ENCODE peak calls at places on chromosome 12, in ten cellular contexts. B, Q, C, L, G, O, W, V, D and H are unnamed samples.

GRCh38 chr12:54432815-54433164 is 13.7 kb upstream of the ITGA5 start:
- DNase-seq in B (no peak), Q (no peak), C (no peak), L (no peak), G (no peak), O (no peak), W (no peak), V (no peak), D (peak), H (no peak)

GRCh38 chr12:46916796-46917419 is 91.1 kb upstream of the SLC38A4 start:
- DNase-seq in B (no peak), Q (no peak), C (no peak), L (no peak), G (no peak), O (no peak), W (no peak), V (no peak), D (no peak), H (no peak)

GRCh38 chr12:69689638-69690037 is 9.5 kb downstream of the BEST3 start:
- DNase-seq in B (no peak), Q (no peak), C (no peak), L (no peak), G (no peak), O (no peak), W (no peak), V (no peak), D (no peak), H (no peak)

GRCh38 chr12:124745891-124746570 is 117.6 kb downstream of the SCARB1 start:
- DNase-seq in B (peak), Q (peak), C (no peak), L (peak), G (peak), O (peak), W (peak), V (peak), D (peak), H (peak)

GRCh38 chr12:7602287-7602686 is 63.4 kb downstream of the APOBEC1 start:
- DNase-seq in B (no peak), Q (no peak), C (no peak), L (no peak), G (no peak), O (peak), W (no peak), V (no peak), D (no peak), H (no peak)

GRCh38 chr12:4355843-4356327 is 23.6 kb downstream of the FGF23 start:
- DNase-seq in B (peak), Q (no peak), C (no peak), L (peak), G (no peak), O (peak), W (no peak), V (no peak), D (peak), H (peak)

GRCh38 chr12:120121766-120122293 is 5.3 kb upstream of the RAB35 start:
- DNase-seq in B (no peak), Q (no peak), C (no peak), L (no peak), G (no peak), O (no peak), W (no peak), V (no peak), D (no peak), H (no peak)

GRCh38 chr12:75842119-75842518 is 189.5 kb downstream of the PHLDA1 start:
- DNase-seq in B (no peak), Q (no peak), C (no peak), L (no peak), G (no peak), O (no peak), W (no peak), V (no peak), D (no peak), H (no peak)

GRCh38 chr12:104668274-104668718 is 211.5 kb downstream of the CHST11 start:
- DNase-seq in B (no peak), Q (no peak), C (no peak), L (peak), G (no peak), O (no peak), W (no peak), V (peak), D (peak), H (peak)

GRCh38 chr12:59678759-59679411 is 83.1 kb downstream of the SLC16A7 start:
- DNase-seq in B (no peak), Q (no peak), C (no peak), L (no peak), G (no peak), O (no peak), W (peak), V (no peak), D (peak), H (no peak)

GRCh38 chr12:99444859-99445316 is 202.7 kb upstream of the GARIN6 start:
- DNase-seq in B (no peak), Q (no peak), C (no peak), L (no peak), G (peak), O (no peak), W (no peak), V (no peak), D (no peak), H (no peak)

GRCh38 chr12:54421175-54421872 is 2.3 kb upstream of the ITGA5 start:
- DNase-seq in B (no peak), Q (peak), C (no peak), L (peak), G (no peak), O (no peak), W (no peak), V (peak), D (peak), H (no peak)

GRCh38 chr12:83365317-83365716 is 678.6 kb downstream of the TMTC2 start:
- DNase-seq in B (no peak), Q (no peak), C (no peak), L (no peak), G (no peak), O (no peak), W (no peak), V (no peak), D (no peak), H (peak)

GRCh38 chr12:84601483-84601882 is 311.1 kb downstream of the SLC6A15 start:
- DNase-seq in B (no peak), Q (no peak), C (no peak), L (no peak), G (no peak), O (no peak), W (no peak), V (no peak), D (no peak), H (no peak)

GRCh38 chr12:84814664-84815245 is 97.8 kb downstream of the SLC6A15 start:
- DNase-seq in B (no peak), Q (no peak), C (no peak), L (no peak), G (no peak), O (no peak), W (no peak), V (no peak), D (no peak), H (no peak)

GRCh38 chr12:130632582-130633174 is 83.4 kb downstream of the RIMBP2 start:
- DNase-seq in B (no peak), Q (no peak), C (no peak), L (peak), G (no peak), O (no peak), W (no peak), V (no peak), D (no peak), H (no peak)

GRCh38 chr12:95661360-95661759 is 110.1 kb upstream of the USP44 start:
- DNase-seq in B (no peak), Q (no peak), C (no peak), L (no peak), G (no peak), O (no peak), W (no peak), V (no peak), D (no peak), H (no peak)

GRCh38 chr12:64610092-64610659 is at the start of gene RASSF3:
- DNase-seq in B (peak), Q (no peak), C (peak), L (peak), G (peak), O (peak), W (peak), V (peak), D (peak), H (peak)

GRCh38 chr12:2853626-2854025 is 3.2 kb downstream of the TEX52 start:
- DNase-seq in B (peak), Q (peak), C (peak), L (peak), G (peak), O (peak), W (peak), V (peak), D (peak), H (peak)

GRCh38 chr12:8917031-8917430 is 2.7 kb downstream of the PHC1 start:
- DNase-seq in B (no peak), Q (no peak), C (no peak), L (no peak), G (no peak), O (no peak), W (no peak), V (no peak), D (no peak), H (no peak)

GRCh38 chr12:75735853-75736252 is 224.4 kb upstream of the KRR1 start:
- DNase-seq in B (no peak), Q (no peak), C (no peak), L (no peak), G (no peak), O (no peak), W (peak), V (no peak), D (no peak), H (peak)

GRCh38 chr12:64178122-64178521 is 44.0 kb downstream of the KICS2 start:
- DNase-seq in B (no peak), Q (no peak), C (no peak), L (no peak), G (no peak), O (no peak), W (no peak), V (no peak), D (no peak), H (no peak)

GRCh38 chr12:120220838-120221575 is 20.1 kb upstream of the RPLP0 start:
- DNase-seq in B (no peak), Q (no peak), C (no peak), L (no peak), G (no peak), O (no peak), W (no peak), V (no peak), D (no peak), H (no peak)

GRCh38 chr12:121465921-121466799 is 66.2 kb downstream of the RNF34 start:
- DNase-seq in B (peak), Q (no peak), C (no peak), L (peak), G (peak), O (no peak), W (peak), V (no peak), D (peak), H (no peak)

GRCh38 chr12:124544311-124544970 is 23.0 kb downstream of the NCOR2 start:
- DNase-seq in B (no peak), Q (no peak), C (no peak), L (no peak), G (no peak), O (no peak), W (no peak), V (no peak), D (no peak), H (no peak)

GRCh38 chr12:30840715-30841114 is 85.8 kb upstream of the TSPAN11 start:
- DNase-seq in B (no peak), Q (no peak), C (no peak), L (no peak), G (no peak), O (no peak), W (no peak), V (no peak), D (no peak), H (no peak)

GRCh38 chr12:85866929-85867776 is 6.9 kb upstream of the NTS start:
- DNase-seq in B (peak), Q (no peak), C (no peak), L (no peak), G (peak), O (peak), W (no peak), V (no peak), D (no peak), H (peak)

GRCh38 chr12:119770146-119770545 is 102.2 kb downstream of the PRKAB1 start:
- DNase-seq in B (no peak), Q (no peak), C (no peak), L (no peak), G (no peak), O (no peak), W (no peak), V (no peak), D (no peak), H (no peak)

GRCh38 chr12:53751336-53752191 is at the start of gene CISTR:
- DNase-seq in B (peak), Q (no peak), C (peak), L (peak), G (no peak), O (no peak), W (no peak), V (peak), D (no peak), H (peak)

GRCh38 chr12:130990034-130990433 is 36.3 kb downstream of the ADGRD1 start:
- DNase-seq in B (no peak), Q (no peak), C (no peak), L (no peak), G (no peak), O (no peak), W (no peak), V (no peak), D (no peak), H (no peak)

GRCh38 chr12:107761502-107761904 is 566 bp upstream of the PRDM4 start:
- DNase-seq in B (peak), Q (no peak), C (no peak), L (no peak), G (no peak), O (no peak), W (no peak), V (no peak), D (no peak), H (peak)

GRCh38 chr12:93085383-93086287 is 156.5 kb upstream of the EEA1 start:
- DNase-seq in B (no peak), Q (no peak), C (no peak), L (no peak), G (no peak), O (no peak), W (no peak), V (no peak), D (no peak), H (no peak)

DNA sequence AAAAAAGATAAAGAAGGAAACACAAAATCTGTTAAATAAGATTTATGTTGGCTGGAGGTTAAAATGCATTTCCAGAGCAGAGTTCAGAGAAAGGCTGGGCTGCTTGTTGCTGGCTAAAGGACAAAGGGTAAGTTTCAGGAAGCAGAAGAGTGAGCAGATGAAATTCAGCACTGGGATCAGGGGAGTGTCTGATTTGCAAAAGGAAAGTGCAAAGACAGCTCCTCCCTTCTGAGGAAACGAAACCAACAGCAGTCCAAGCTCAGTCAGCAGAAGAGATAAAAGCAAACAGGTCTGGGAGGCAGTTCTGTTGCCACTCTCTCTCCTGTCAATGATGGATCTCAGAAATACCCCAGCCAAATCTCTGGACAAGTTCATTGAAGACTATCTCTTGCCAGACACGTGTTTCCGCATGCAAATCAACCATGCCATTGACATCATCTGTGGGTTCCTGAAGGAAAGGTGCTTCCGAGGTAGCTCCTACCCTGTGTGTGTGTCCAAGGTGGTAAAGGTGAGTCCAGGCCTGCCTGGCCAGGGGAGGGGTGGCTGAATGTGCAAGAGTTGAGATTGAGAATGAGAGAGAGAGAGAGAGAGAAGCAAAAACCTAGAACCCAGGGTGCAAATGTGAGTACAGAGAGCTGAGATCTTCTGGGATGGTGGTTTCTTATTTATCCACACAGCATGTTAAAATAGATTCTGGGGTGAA is at the start of gene OAS1:
- DNase-seq in B (peak), Q (no peak), C (peak), L (peak), G (peak), O (no peak), W (peak), V (no peak), D (peak), H (peak)
- TF ChIP-seq POLR2A in B (no peak), Q (no peak), C (peak), L (peak), G (no peak), O (no peak), W (peak), V (no peak), D (no peak), H (peak)

DNA sequence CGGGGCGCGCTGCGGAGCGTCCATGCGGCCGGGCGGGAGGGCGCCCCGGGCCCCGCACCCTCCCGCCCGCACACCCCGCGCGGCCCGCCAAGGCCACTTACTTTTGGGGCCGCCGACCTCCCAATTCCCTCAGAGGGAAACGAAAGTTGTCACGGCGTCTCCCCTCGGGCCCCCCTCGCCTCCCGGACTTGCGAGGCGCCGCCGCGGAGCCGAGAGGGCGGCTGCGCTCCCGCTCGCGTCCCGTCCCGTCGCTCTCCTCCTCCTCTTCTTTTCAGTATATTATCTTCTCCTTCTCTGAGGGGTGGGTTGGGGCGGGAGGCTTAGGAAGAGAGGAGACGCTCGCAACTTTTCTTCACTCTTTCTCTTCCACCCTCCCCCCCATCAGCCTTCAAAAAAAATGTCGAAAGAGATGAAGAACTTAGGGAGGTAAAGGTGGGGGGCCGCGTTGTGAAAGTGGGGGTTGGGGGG is 613 bp downstream of the DUSP16 start:
- DNase-seq in B (peak), Q (no peak), C (peak), L (peak), G (no peak), O (no peak), W (peak), V (peak), D (peak), H (peak)
- TF ChIP-seq POLR2A in B (no peak), Q (no peak), C (no peak), L (no peak), G (no peak), O (no peak), W (no peak), V (no peak), D (no peak), H (no peak)

GRCh38 chr12:56311003-56311402 is 4.8 kb downstream of the CNPY2 start:
- DNase-seq in B (no peak), Q (no peak), C (no peak), L (no peak), G (no peak), O (no peak), W (no peak), V (no peak), D (no peak), H (no peak)

GRCh38 chr12:56317675-56318074 is 1.9 kb upstream of the CNPY2 start:
- DNase-seq in B (no peak), Q (no peak), C (no peak), L (no peak), G (no peak), O (no peak), W (no peak), V (no peak), D (no peak), H (no peak)

GRCh38 chr12:56321027-56321426 is 5.2 kb upstream of the CNPY2 start:
- DNase-seq in B (peak), Q (no peak), C (no peak), L (no peak), G (no peak), O (no peak), W (no peak), V (no peak), D (no peak), H (no peak)

GRCh38 chr12:56315256-56315625 is 547 bp downstream of the CNPY2 start:
- DNase-seq in B (no peak), Q (no peak), C (no peak), L (peak), G (no peak), O (no peak), W (peak), V (no peak), D (no peak), H (no peak)

GRCh38 chr12:56315626-56316473 is at the start of gene CNPY2:
- DNase-seq in B (peak), Q (peak), C (peak), L (peak), G (peak), O (peak), W (peak), V (peak), D (peak), H (peak)
- TF ChIP-seq POLR2A in B (peak), Q (peak), C (peak), L (peak), G (peak), O (peak), W (peak), V (peak), D (peak), H (peak)

GRCh38 chr12:14961466-14962155 is at the start of gene ARHGDIB:
- DNase-seq in B (peak), Q (no peak), C (no peak), L (peak), G (no peak), O (no peak), W (no peak), V (no peak), D (peak), H (peak)
- TF ChIP-seq POLR2A in B (peak), Q (no peak), C (peak), L (peak), G (no peak), O (no peak), W (peak), V (no peak), D (no peak), H (peak)

DNA sequence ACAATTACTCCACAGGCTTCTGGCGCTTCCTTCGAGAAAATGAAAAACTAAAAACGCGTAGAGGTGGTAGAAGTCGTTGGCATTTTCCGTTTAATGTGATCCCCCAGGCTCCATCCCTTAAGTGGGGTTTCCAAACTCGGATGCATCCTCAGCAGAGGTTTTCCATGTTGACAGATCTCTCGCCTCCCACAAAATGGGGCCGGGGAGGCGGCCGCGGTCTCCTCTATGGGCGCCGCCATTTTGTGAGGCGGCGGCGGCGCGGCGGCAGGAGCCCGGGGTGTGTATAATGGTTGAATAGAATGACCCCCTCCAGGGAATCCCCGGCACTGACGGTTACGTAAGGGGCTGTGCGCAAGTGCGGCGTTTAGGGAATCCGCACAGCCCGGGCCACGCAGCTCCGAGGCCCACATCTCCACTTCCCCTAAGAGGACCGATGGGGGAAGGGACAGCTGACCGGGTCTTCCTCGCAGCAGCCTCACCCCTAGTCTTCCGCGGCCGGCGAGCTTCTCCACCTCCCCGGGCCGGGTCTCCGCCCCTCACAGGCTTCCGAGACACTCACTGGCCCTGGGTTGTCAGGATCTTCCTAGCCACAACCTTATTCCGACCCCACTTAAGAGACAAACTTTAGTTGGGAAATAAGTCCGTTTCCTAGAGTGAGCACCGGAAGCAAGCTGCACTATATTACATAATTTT is 2.1 kb upstream of the ARID2 start:
- DNase-seq in B (peak), Q (peak), C (peak), L (peak), G (peak), O (peak), W (peak), V (peak), D (peak), H (peak)
- TF ChIP-seq POLR2A in B (peak), Q (peak), C (peak), L (peak), G (peak), O (peak), W (peak), V (peak), D (peak), H (peak)

GRCh38 chr12:56258068-56258819 is at the start of gene ANKRD52:
- DNase-seq in B (peak), Q (no peak), C (peak), L (peak), G (peak), O (no peak), W (peak), V (peak), D (peak), H (peak)
- TF ChIP-seq POLR2A in B (peak), Q (no peak), C (peak), L (no peak), G (peak), O (no peak), W (peak), V (peak), D (peak), H (no peak)